ENCODE peak calls at places on chromosomes 16 and 17, in seven cellular contexts. One of them, this sample, is unnamed.

GRCh38 chr16:27769561-27770222 is 219.7 kb downstream of the KATNIP start:
- DNase-seq in hepatocyte: no peak
- DNase-seq in stomach: no peak
- DNase-seq in lower lobe of right lung: peak; percentile 24
- DNase-seq in body of pancreas: no peak
- DNase-seq in uterus: no peak
- DNase-seq in RWPE1: peak; percentile 74
- DNase-seq in this sample: no peak

GRCh38 chr16:86934581-86935322 is 356.4 kb downstream of the FOXL1 start:
- DNase-seq in hepatocyte: no peak
- DNase-seq in body of pancreas: no peak
- DNase-seq in stomach: no peak
- DNase-seq in uterus: no peak
- DNase-seq in RWPE1: no peak
- DNase-seq in lower lobe of right lung: no peak
- DNase-seq in this sample: peak; percentile 25

GRCh38 chr16:30063893-30064745 is 1.4 kb upstream of the ALDOA start:
- DNase-seq in stomach: peak; percentile 79
- DNase-seq in body of pancreas: peak; percentile 83
- DNase-seq in uterus: peak; percentile 84
- DNase-seq in hepatocyte: peak; percentile 64
- DNase-seq in lower lobe of right lung: peak; percentile 86
- DNase-seq in RWPE1: no peak
- DNase-seq in this sample: peak; percentile 87

GRCh38 chr16:4214215-4214621 is 27.7 kb downstream of the SRL start:
- DNase-seq in uterus: peak; percentile 60
- DNase-seq in RWPE1: peak; percentile 93
- DNase-seq in stomach: peak; percentile 37
- DNase-seq in body of pancreas: no peak
- DNase-seq in hepatocyte: peak; percentile 76
- DNase-seq in lower lobe of right lung: no peak
- DNase-seq in this sample: no peak

GRCh38 chr16:63787014-63787413 is 1334.8 kb downstream of the CDH11 start:
- DNase-seq in stomach: no peak
- DNase-seq in lower lobe of right lung: no peak
- DNase-seq in RWPE1: no peak
- DNase-seq in body of pancreas: no peak
- DNase-seq in uterus: no peak
- DNase-seq in hepatocyte: no peak
- DNase-seq in this sample: no peak

GRCh38 chr17:3598078-3598477 is 11.1 kb downstream of the TRPV1 start:
- DNase-seq in lower lobe of right lung: no peak
- DNase-seq in body of pancreas: no peak
- DNase-seq in stomach: no peak
- DNase-seq in hepatocyte: no peak
- DNase-seq in RWPE1: no peak
- DNase-seq in uterus: no peak
- DNase-seq in this sample: no peak

GRCh38 chr17:10318540-10318939 is 54.3 kb downstream of the MYH13 start:
- DNase-seq in RWPE1: no peak
- DNase-seq in uterus: no peak
- DNase-seq in lower lobe of right lung: no peak
- DNase-seq in body of pancreas: no peak
- DNase-seq in stomach: no peak
- DNase-seq in hepatocyte: no peak
- DNase-seq in this sample: no peak

GRCh38 chr16:2776500-2777139 is 460 bp downstream of the ELOB start:
- DNase-seq in stomach: no peak
- DNase-seq in hepatocyte: peak; percentile 65
- DNase-seq in RWPE1: no peak
- DNase-seq in uterus: no peak
- DNase-seq in lower lobe of right lung: peak; percentile 67
- DNase-seq in body of pancreas: no peak
- DNase-seq in this sample: no peak

GRCh38 chr17:75547091-75547490 is 21.6 kb downstream of the LLGL2 start:
- DNase-seq in RWPE1: no peak
- DNase-seq in uterus: no peak
- DNase-seq in stomach: peak; percentile 70
- DNase-seq in body of pancreas: peak; percentile 42
- DNase-seq in hepatocyte: no peak
- DNase-seq in lower lobe of right lung: no peak
- DNase-seq in this sample: no peak

GRCh38 chr17:38733315-38734234 is 3.4 kb downstream of the CISD3 start:
- DNase-seq in stomach: no peak
- DNase-seq in body of pancreas: peak; percentile 85
- DNase-seq in hepatocyte: no peak
- DNase-seq in uterus: no peak
- DNase-seq in RWPE1: no peak
- DNase-seq in lower lobe of right lung: no peak
- DNase-seq in this sample: no peak

DNA sequence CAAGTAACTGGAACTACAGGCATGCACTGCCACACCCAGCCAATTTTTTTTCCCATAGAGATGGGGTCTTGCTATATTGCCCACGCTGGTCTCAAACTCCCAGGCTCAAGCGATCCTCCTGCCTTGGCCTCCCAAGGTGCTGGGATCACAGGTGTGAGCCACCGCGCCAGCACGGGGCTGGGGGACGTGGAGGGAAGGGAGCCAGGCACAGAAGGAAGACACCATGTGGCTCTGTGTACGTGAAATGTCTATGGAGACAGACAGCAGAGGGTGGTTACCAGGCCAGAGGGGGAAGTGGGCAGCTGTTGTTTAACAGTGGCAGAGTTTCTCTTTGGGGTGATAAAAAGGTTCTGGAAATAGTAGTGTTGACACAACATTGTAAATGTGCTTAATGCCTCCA is 4.6 kb upstream of the PIEZO1 start:
- DNase-seq in lower lobe of right lung: peak; percentile 55
- DNase-seq in hepatocyte: no peak
- DNase-seq in uterus: no peak
- DNase-seq in RWPE1: no peak
- DNase-seq in stomach: no peak
- DNase-seq in body of pancreas: no peak
- DNase-seq in this sample: no peak
- H3K27ac ChIP-seq in lower lobe of right lung: no peak overlapping the region
- H3K27ac ChIP-seq in hepatocyte: no peak overlapping the region
- H3K27ac ChIP-seq in uterus: no peak overlapping the region
- H3K27ac ChIP-seq in RWPE1: no peak overlapping the region
- H3K27ac ChIP-seq in stomach: no peak overlapping the region
- H3K27ac ChIP-seq in body of pancreas: no peak overlapping the region
- H3K27ac ChIP-seq in this sample: peak overlapping the region; percentile 83

GRCh38 chr17:45118691-45119090 is 13.6 kb downstream of the PLCD3 start:
- DNase-seq in hepatocyte: no peak
- DNase-seq in body of pancreas: no peak
- DNase-seq in RWPE1: no peak
- DNase-seq in stomach: no peak
- DNase-seq in lower lobe of right lung: no peak
- DNase-seq in uterus: no peak
- DNase-seq in this sample: no peak
- TF ChIP-seq CTCF in hepatocyte: no peak
- TF ChIP-seq CTCF in body of pancreas: no peak
- TF ChIP-seq CTCF in RWPE1: no peak
- TF ChIP-seq CTCF in stomach: no peak
- TF ChIP-seq CTCF in lower lobe of right lung: no peak
- TF ChIP-seq CTCF in uterus: no peak
- TF ChIP-seq CTCF in this sample: no peak

DNA sequence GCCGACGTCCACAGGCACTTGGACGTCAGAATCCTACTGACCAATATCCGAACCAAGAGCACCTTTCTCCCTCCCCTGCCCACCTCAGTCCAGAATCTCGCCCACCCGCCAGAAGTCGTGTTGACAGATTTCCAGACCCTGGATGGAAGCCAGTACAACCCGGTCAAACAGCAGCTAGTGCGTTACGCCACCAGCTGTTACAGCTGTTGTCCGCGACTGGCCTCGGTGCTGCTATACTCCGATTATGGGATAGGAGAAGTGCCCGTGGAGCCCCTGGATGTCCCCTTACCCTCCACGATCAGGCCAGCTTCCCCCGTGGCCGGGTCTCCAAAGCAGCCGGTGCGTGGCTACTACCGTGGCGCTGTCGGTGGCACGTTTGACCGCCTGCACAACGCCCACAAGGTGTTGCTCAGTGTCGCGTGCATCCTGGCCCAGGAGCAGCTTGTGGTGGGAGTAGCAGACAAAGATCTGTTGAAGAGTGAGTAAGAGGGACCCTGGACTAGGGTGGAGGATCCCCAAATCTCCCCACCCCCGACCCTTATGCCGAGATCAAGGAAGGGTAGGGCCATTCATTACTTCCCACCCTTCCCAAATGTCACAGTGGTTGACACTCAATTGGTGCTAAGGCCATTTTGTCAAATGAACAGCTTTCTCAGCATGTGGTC is 1.0 kb downstream of the COASY start:
- DNase-seq in body of pancreas: peak; percentile 42
- DNase-seq in lower lobe of right lung: no peak
- DNase-seq in hepatocyte: no peak
- DNase-seq in RWPE1: no peak
- DNase-seq in uterus: no peak
- DNase-seq in stomach: no peak
- DNase-seq in this sample: no peak
- H3K27ac ChIP-seq in body of pancreas: peak overlapping the region; percentile 93
- H3K27ac ChIP-seq in lower lobe of right lung: peak overlapping the region; percentile 73
- H3K27ac ChIP-seq in hepatocyte: peak overlapping the region; percentile 95
- H3K27ac ChIP-seq in RWPE1: peak overlapping the region; percentile 89
- H3K27ac ChIP-seq in uterus: peak overlapping the region; percentile 74
- H3K27ac ChIP-seq in stomach: peak overlapping the region; percentile 94
- H3K27ac ChIP-seq in this sample: peak overlapping the region; percentile 79

DNA sequence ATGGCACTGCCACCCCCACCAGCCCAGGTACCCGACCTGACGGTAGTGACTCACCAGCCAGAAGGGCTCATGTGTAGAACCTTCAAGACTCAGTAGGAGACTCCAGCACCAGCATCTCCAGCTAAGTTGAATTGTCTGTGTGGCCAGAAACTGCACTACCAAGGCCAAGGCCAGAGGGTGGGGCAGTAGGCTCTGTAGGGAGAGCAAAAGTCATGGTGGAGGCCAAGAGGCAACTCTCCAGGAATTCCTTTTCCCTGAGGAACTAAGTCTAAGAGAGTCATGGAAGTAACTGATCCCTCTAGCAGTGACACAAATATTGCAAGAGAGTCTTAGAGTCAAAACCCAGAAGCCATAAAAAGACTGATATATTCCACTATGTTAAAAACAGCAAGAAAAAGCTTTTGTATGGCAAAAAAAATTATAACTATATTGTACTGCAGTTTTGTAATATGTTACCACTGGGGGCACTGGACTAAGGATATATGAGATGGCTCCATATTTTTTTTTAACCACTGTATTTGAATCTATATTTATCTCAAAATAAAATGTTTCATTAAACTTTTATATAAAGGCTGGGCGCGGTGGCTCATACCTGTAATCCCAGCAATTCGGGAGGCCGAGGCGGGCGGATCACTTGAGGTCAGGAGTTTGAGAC is 30.2 kb upstream of the GUCY2D start:
- DNase-seq in lower lobe of right lung: no peak
- DNase-seq in hepatocyte: no peak
- DNase-seq in RWPE1: no peak
- DNase-seq in body of pancreas: no peak
- DNase-seq in uterus: no peak
- DNase-seq in stomach: no peak
- DNase-seq in this sample: no peak
- TF ChIP-seq CTCF in lower lobe of right lung: no peak
- TF ChIP-seq CTCF in hepatocyte: peak; percentile 28
- TF ChIP-seq CTCF in RWPE1: peak; percentile 8
- TF ChIP-seq CTCF in body of pancreas: no peak
- TF ChIP-seq CTCF in uterus: no peak
- TF ChIP-seq CTCF in stomach: no peak
- TF ChIP-seq CTCF in this sample: no peak

GRCh38 chr17:63685021-63685420 is 14.9 kb downstream of the LIMD2 start:
- DNase-seq in RWPE1: no peak
- DNase-seq in uterus: no peak
- DNase-seq in lower lobe of right lung: no peak
- DNase-seq in hepatocyte: no peak
- DNase-seq in body of pancreas: no peak
- DNase-seq in stomach: no peak
- DNase-seq in this sample: no peak

GRCh38 chr17:63686138-63686685 is 13.7 kb downstream of the LIMD2 start:
- DNase-seq in lower lobe of right lung: no peak
- DNase-seq in RWPE1: no peak
- DNase-seq in hepatocyte: no peak
- DNase-seq in stomach: no peak
- DNase-seq in body of pancreas: no peak
- DNase-seq in uterus: no peak
- DNase-seq in this sample: no peak

GRCh38 chr17:63688396-63689020 is 11.4 kb downstream of the LIMD2 start:
- DNase-seq in uterus: no peak
- DNase-seq in stomach: no peak
- DNase-seq in hepatocyte: no peak
- DNase-seq in lower lobe of right lung: no peak
- DNase-seq in RWPE1: no peak
- DNase-seq in body of pancreas: no peak
- DNase-seq in this sample: no peak

GRCh38 chr17:63682981-63683380 is 16.9 kb downstream of the LIMD2 start:
- DNase-seq in RWPE1: no peak
- DNase-seq in body of pancreas: no peak
- DNase-seq in stomach: no peak
- DNase-seq in uterus: no peak
- DNase-seq in lower lobe of right lung: no peak
- DNase-seq in hepatocyte: no peak
- DNase-seq in this sample: no peak

DNA sequence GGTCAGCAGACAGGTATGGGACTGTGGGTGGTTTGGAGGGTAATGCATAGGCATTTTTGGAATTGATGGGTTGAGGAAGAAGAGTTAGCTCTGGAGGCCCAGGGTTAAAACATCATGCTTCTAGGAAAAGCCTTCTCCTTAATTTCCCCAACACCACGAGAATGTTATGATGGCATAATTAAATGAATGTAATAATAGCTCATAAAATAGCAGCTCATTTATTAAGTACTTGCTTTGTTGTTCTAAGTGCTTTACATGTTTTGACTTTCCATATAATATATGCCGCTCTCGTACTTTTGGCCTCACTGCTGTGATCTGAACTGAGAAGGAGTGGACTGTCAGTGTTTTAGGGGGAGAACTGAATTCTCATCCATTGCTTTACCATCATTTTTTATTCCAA is 14.3 kb downstream of the LIMD2 start:
- DNase-seq in RWPE1: no peak
- DNase-seq in stomach: no peak
- DNase-seq in uterus: no peak
- DNase-seq in lower lobe of right lung: no peak
- DNase-seq in body of pancreas: no peak
- DNase-seq in hepatocyte: no peak
- DNase-seq in this sample: no peak
- H3K27ac ChIP-seq in RWPE1: peak overlapping the region; percentile 54
- H3K27ac ChIP-seq in stomach: no peak overlapping the region
- H3K27ac ChIP-seq in uterus: no peak overlapping the region
- H3K27ac ChIP-seq in lower lobe of right lung: no peak overlapping the region
- H3K27ac ChIP-seq in body of pancreas: no peak overlapping the region
- H3K27ac ChIP-seq in hepatocyte: no peak overlapping the region
- H3K27ac ChIP-seq in this sample: no peak overlapping the region